ENCODE peak calls at places on chromosomes 12 and 14, in nine cellular contexts. One of them, this sample, is unnamed.

GRCh38 chr14:104550849-104551728 is 28.5 kb upstream of the C14orf180 start:
- DNase-seq in IMR-90: no peak
- DNase-seq in fibroblast of lung: no peak
- DNase-seq in GM23248: no peak
- DNase-seq in H1: no peak
- DNase-seq in adipocyte: no peak
- DNase-seq in PC-3: peak; percentile 18
- DNase-seq in kidney: peak; percentile 49
- DNase-seq in SK-N-SH: peak; percentile 27
- DNase-seq in this sample: no peak

GRCh38 chr12:53207042-53207441 is at the start of gene ITGB7:
- DNase-seq in adipocyte: no peak
- DNase-seq in IMR-90: no peak
- DNase-seq in kidney: no peak
- DNase-seq in GM23248: no peak
- DNase-seq in H1: no peak
- DNase-seq in PC-3: no peak
- DNase-seq in SK-N-SH: no peak
- DNase-seq in fibroblast of lung: no peak
- DNase-seq in this sample: peak; percentile 38

GRCh38 chr14:38419579-38419978 is 163.7 kb upstream of the CLEC14A start:
- DNase-seq in fibroblast of lung: no peak
- DNase-seq in H1: no peak
- DNase-seq in SK-N-SH: no peak
- DNase-seq in PC-3: no peak
- DNase-seq in kidney: no peak
- DNase-seq in adipocyte: no peak
- DNase-seq in IMR-90: no peak
- DNase-seq in GM23248: no peak
- DNase-seq in this sample: no peak

GRCh38 chr12:31574803-31575573 is 15.9 kb downstream of the DENND5B start:
- DNase-seq in IMR-90: peak; percentile 55
- DNase-seq in kidney: no peak
- DNase-seq in fibroblast of lung: peak; percentile 19
- DNase-seq in PC-3: no peak
- DNase-seq in SK-N-SH: no peak
- DNase-seq in H1: no peak
- DNase-seq in GM23248: peak; percentile 40
- DNase-seq in adipocyte: peak; percentile 24
- DNase-seq in this sample: no peak

GRCh38 chr12:122308811-122309210 is 42.5 kb upstream of the VPS33A start:
- DNase-seq in SK-N-SH: no peak
- DNase-seq in IMR-90: peak; percentile 67
- DNase-seq in H1: no peak
- DNase-seq in adipocyte: peak; percentile 67
- DNase-seq in PC-3: no peak
- DNase-seq in GM23248: peak; percentile 74
- DNase-seq in fibroblast of lung: no peak
- DNase-seq in kidney: no peak
- DNase-seq in this sample: no peak

GRCh38 chr14:69658664-69659261 is 47.4 kb downstream of the SUSD6 start:
- DNase-seq in H1: no peak
- DNase-seq in kidney: no peak
- DNase-seq in SK-N-SH: no peak
- DNase-seq in fibroblast of lung: no peak
- DNase-seq in IMR-90: peak; percentile 39
- DNase-seq in PC-3: peak; percentile 63
- DNase-seq in adipocyte: no peak
- DNase-seq in GM23248: no peak
- DNase-seq in this sample: no peak

GRCh38 chr12:100920493-100920892 is 125.9 kb downstream of the ANO4 start:
- DNase-seq in H1: no peak
- DNase-seq in adipocyte: no peak
- DNase-seq in PC-3: no peak
- DNase-seq in IMR-90: no peak
- DNase-seq in GM23248: no peak
- DNase-seq in SK-N-SH: no peak
- DNase-seq in fibroblast of lung: no peak
- DNase-seq in kidney: no peak
- DNase-seq in this sample: no peak

GRCh38 chr12:58896278-58896677 is 24.0 kb downstream of the LRIG3 start:
- DNase-seq in PC-3: peak; percentile 81
- DNase-seq in GM23248: no peak
- DNase-seq in SK-N-SH: no peak
- DNase-seq in IMR-90: no peak
- DNase-seq in kidney: no peak
- DNase-seq in adipocyte: no peak
- DNase-seq in H1: no peak
- DNase-seq in fibroblast of lung: no peak
- DNase-seq in this sample: no peak

GRCh38 chr14:31207287-31207745 is 277 bp downstream of the HECTD1 start:
- DNase-seq in PC-3: no peak
- DNase-seq in IMR-90: no peak
- DNase-seq in kidney: no peak
- DNase-seq in SK-N-SH: no peak
- DNase-seq in adipocyte: no peak
- DNase-seq in fibroblast of lung: no peak
- DNase-seq in GM23248: no peak
- DNase-seq in H1: no peak
- DNase-seq in this sample: no peak

GRCh38 chr12:123450636-123451035 is 7.3 kb upstream of the SNRNP35 start:
- DNase-seq in adipocyte: no peak
- DNase-seq in IMR-90: no peak
- DNase-seq in kidney: no peak
- DNase-seq in fibroblast of lung: no peak
- DNase-seq in GM23248: no peak
- DNase-seq in PC-3: no peak
- DNase-seq in SK-N-SH: no peak
- DNase-seq in H1: no peak
- DNase-seq in this sample: no peak

GRCh38 chr12:122960193-122960569 is 6.1 kb downstream of the ABCB9 start:
- DNase-seq in kidney: no peak
- DNase-seq in H1: no peak
- DNase-seq in SK-N-SH: no peak
- DNase-seq in fibroblast of lung: no peak
- DNase-seq in IMR-90: no peak
- DNase-seq in PC-3: no peak
- DNase-seq in adipocyte: no peak
- DNase-seq in GM23248: no peak
- DNase-seq in this sample: no peak

GRCh38 chr14:72454388-72454787 is 439.5 kb downstream of the DPF3 start:
- DNase-seq in PC-3: no peak
- DNase-seq in H1: no peak
- DNase-seq in fibroblast of lung: no peak
- DNase-seq in SK-N-SH: no peak
- DNase-seq in IMR-90: no peak
- DNase-seq in kidney: no peak
- DNase-seq in GM23248: no peak
- DNase-seq in adipocyte: no peak
- DNase-seq in this sample: no peak

GRCh38 chr14:72450473-72451044 is 443.3 kb downstream of the DPF3 start:
- DNase-seq in kidney: no peak
- DNase-seq in PC-3: no peak
- DNase-seq in IMR-90: no peak
- DNase-seq in GM23248: no peak
- DNase-seq in fibroblast of lung: no peak
- DNase-seq in adipocyte: no peak
- DNase-seq in H1: no peak
- DNase-seq in SK-N-SH: no peak
- DNase-seq in this sample: no peak

GRCh38 chr14:72448212-72448611 is 445.7 kb downstream of the DPF3 start:
- DNase-seq in IMR-90: no peak
- DNase-seq in adipocyte: no peak
- DNase-seq in fibroblast of lung: no peak
- DNase-seq in kidney: no peak
- DNase-seq in GM23248: no peak
- DNase-seq in PC-3: no peak
- DNase-seq in SK-N-SH: no peak
- DNase-seq in H1: no peak
- DNase-seq in this sample: no peak

GRCh38 chr14:72451081-72451972 is 442.6 kb downstream of the DPF3 start:
- DNase-seq in SK-N-SH: no peak
- DNase-seq in GM23248: no peak
- DNase-seq in H1: no peak
- DNase-seq in IMR-90: no peak
- DNase-seq in kidney: no peak
- DNase-seq in PC-3: no peak
- DNase-seq in adipocyte: peak; percentile 9
- DNase-seq in fibroblast of lung: peak; percentile 9
- DNase-seq in this sample: peak; percentile 75
- H3K9ac ChIP-seq in SK-N-SH: no peak overlapping the region
- H3K9ac ChIP-seq in GM23248: no peak overlapping the region
- H3K9ac ChIP-seq in H1: no peak overlapping the region
- H3K9ac ChIP-seq in IMR-90: no peak overlapping the region
- H3K9ac ChIP-seq in kidney: no peak overlapping the region
- H3K9ac ChIP-seq in PC-3: no peak overlapping the region
- H3K9ac ChIP-seq in adipocyte: no peak overlapping the region
- H3K9ac ChIP-seq in fibroblast of lung: no peak overlapping the region
- H3K9ac ChIP-seq in this sample: peak overlapping the region; percentile 24

DNA sequence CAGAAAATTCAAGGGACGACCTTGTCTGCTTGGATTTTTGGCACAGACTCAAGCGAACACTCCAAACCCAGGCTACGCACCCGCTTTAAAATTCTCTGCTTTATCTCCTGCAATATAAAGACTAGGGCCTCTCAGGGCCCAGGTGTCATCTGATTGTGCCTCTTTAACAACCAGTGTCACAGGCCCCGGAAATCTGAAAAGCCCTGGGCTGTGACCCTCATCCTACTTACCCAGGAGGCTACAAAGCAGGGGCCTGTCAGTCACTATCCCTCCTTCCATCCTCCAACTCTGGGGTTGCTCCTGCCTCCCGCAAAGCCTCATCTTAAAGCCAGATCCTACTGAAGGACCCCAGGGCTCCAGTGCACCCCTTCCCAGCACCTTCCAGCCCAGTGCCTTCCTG is 34.9 kb downstream of the CCDC88C start:
- DNase-seq in SK-N-SH: no peak
- DNase-seq in PC-3: no peak
- DNase-seq in adipocyte: no peak
- DNase-seq in H1: no peak
- DNase-seq in kidney: no peak
- DNase-seq in fibroblast of lung: no peak
- DNase-seq in GM23248: no peak
- DNase-seq in IMR-90: no peak
- DNase-seq in this sample: no peak
- H3K4me1 ChIP-seq in SK-N-SH: peaks cover 37% of the 10 kb centered on the region
- H3K4me1 ChIP-seq in PC-3: peaks cover 40% of the 10 kb centered on the region
- H3K4me1 ChIP-seq in adipocyte: peaks cover 13% of the 10 kb centered on the region
- H3K4me1 ChIP-seq in H1: peaks cover 44% of the 10 kb centered on the region
- H3K4me1 ChIP-seq in kidney: no peaks in the 10 kb centered on the region
- H3K4me1 ChIP-seq in fibroblast of lung: no peaks in the 10 kb centered on the region
- H3K4me1 ChIP-seq in GM23248: no peaks in the 10 kb centered on the region
- H3K4me1 ChIP-seq in IMR-90: no peaks in the 10 kb centered on the region
- H3K4me1 ChIP-seq in this sample: peaks cover 12% of the 10 kb centered on the region

GRCh38 chr14:55877942-55878341 is 240.3 kb upstream of the PELI2 start:
- DNase-seq in kidney: no peak
- DNase-seq in SK-N-SH: no peak
- DNase-seq in adipocyte: no peak
- DNase-seq in fibroblast of lung: no peak
- DNase-seq in IMR-90: peak; percentile 3
- DNase-seq in H1: no peak
- DNase-seq in PC-3: no peak
- DNase-seq in GM23248: peak; percentile 47
- DNase-seq in this sample: no peak

GRCh38 chr14:55884819-55885218 is 233.4 kb upstream of the PELI2 start:
- DNase-seq in kidney: no peak
- DNase-seq in GM23248: peak; percentile 18
- DNase-seq in PC-3: no peak
- DNase-seq in adipocyte: no peak
- DNase-seq in H1: no peak
- DNase-seq in IMR-90: no peak
- DNase-seq in SK-N-SH: no peak
- DNase-seq in fibroblast of lung: no peak
- DNase-seq in this sample: no peak

GRCh38 chr14:55881577-55882241 is 236.5 kb upstream of the PELI2 start:
- DNase-seq in GM23248: peak; percentile 29
- DNase-seq in H1: no peak
- DNase-seq in adipocyte: no peak
- DNase-seq in IMR-90: peak; percentile 16
- DNase-seq in SK-N-SH: no peak
- DNase-seq in PC-3: peak; percentile 27
- DNase-seq in kidney: no peak
- DNase-seq in fibroblast of lung: no peak
- DNase-seq in this sample: no peak
- H3K9ac ChIP-seq in GM23248: no peak overlapping the region
- H3K9ac ChIP-seq in H1: no peak overlapping the region
- H3K9ac ChIP-seq in adipocyte: no peak overlapping the region
- H3K9ac ChIP-seq in IMR-90: no peak overlapping the region
- H3K9ac ChIP-seq in SK-N-SH: no peak overlapping the region
- H3K9ac ChIP-seq in PC-3: no peak overlapping the region
- H3K9ac ChIP-seq in kidney: no peak overlapping the region
- H3K9ac ChIP-seq in fibroblast of lung: no peak overlapping the region
- H3K9ac ChIP-seq in this sample: no peak overlapping the region

DNA sequence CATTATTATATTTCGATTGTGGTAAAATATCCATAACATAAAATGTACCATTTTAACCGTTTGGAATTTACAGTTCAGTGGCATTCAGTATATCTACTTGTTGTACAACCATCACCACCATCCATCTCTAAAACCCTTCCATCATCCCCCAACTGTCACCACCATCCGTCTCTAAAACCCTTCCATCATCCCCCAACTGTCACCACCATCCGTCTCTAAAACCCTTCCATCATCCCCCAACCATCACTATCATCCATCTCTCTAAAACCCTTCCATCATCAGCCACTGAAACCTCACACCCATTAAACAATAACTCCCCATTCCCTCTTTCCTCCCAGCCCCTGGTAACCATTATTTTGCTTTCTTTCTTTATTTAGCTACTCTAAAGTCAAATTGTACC is 144.2 kb upstream of the EEA1 start:
- DNase-seq in kidney: no peak
- DNase-seq in fibroblast of lung: no peak
- DNase-seq in PC-3: no peak
- DNase-seq in adipocyte: no peak
- DNase-seq in IMR-90: no peak
- DNase-seq in GM23248: no peak
- DNase-seq in H1: no peak
- DNase-seq in SK-N-SH: no peak
- DNase-seq in this sample: no peak
- H3K4me1 ChIP-seq in kidney: no peaks in the 10 kb centered on the region
- H3K4me1 ChIP-seq in fibroblast of lung: no peaks in the 10 kb centered on the region
- H3K4me1 ChIP-seq in PC-3: no peaks in the 10 kb centered on the region
- H3K4me1 ChIP-seq in adipocyte: no peaks in the 10 kb centered on the region
- H3K4me1 ChIP-seq in IMR-90: no peaks in the 10 kb centered on the region
- H3K4me1 ChIP-seq in GM23248: no peaks in the 10 kb centered on the region
- H3K4me1 ChIP-seq in H1: peaks cover 2% of the 10 kb centered on the region
- H3K4me1 ChIP-seq in SK-N-SH: no peaks in the 10 kb centered on the region
- H3K4me1 ChIP-seq in this sample: no peaks in the 10 kb centered on the region